ENCODE peak calls at places on chromosome 11, in nine cellular contexts. One of them, this sample, is unnamed.
A peak's percentile ranks its signal among the peaks of the same experiment; 100 is the strongest.

GRCh38 chr11:11510939-11511338 is 110.9 kb downstream of the GALNT18 start:
- DNase-seq in HepG2: no peak
- DNase-seq in cardiac fibroblast: no peak
- DNase-seq in left ventricle myocardium inferior: peak; percentile 36
- DNase-seq in GM10248: no peak
- DNase-seq in endodermal cell: no peak
- DNase-seq in fibroblast of mammary gland: no peak
- DNase-seq in CD4-positive, alpha-beta T cell: no peak
- DNase-seq in GM12865: no peak
- DNase-seq in this sample: peak; percentile 57

GRCh38 chr11:74057251-74058151 is 48.6 kb upstream of the UCP3 start:
- DNase-seq in GM10248: no peak
- DNase-seq in fibroblast of mammary gland: peak; percentile 76
- DNase-seq in left ventricle myocardium inferior: no peak
- DNase-seq in endodermal cell: no peak
- DNase-seq in GM12865: no peak
- DNase-seq in CD4-positive, alpha-beta T cell: no peak
- DNase-seq in cardiac fibroblast: peak; percentile 47
- DNase-seq in HepG2: peak; percentile 9
- DNase-seq in this sample: no peak

GRCh38 chr11:1567052-1567720 is 4.9 kb downstream of the DUSP8 start:
- DNase-seq in fibroblast of mammary gland: no peak
- DNase-seq in GM12865: no peak
- DNase-seq in HepG2: no peak
- DNase-seq in cardiac fibroblast: no peak
- DNase-seq in left ventricle myocardium inferior: no peak
- DNase-seq in CD4-positive, alpha-beta T cell: no peak
- DNase-seq in endodermal cell: no peak
- DNase-seq in GM10248: no peak
- DNase-seq in this sample: no peak

GRCh38 chr11:47002366-47002765 is 65.8 kb downstream of the CSTPP1 start:
- DNase-seq in cardiac fibroblast: peak; percentile 65
- DNase-seq in fibroblast of mammary gland: no peak
- DNase-seq in GM10248: no peak
- DNase-seq in GM12865: no peak
- DNase-seq in endodermal cell: no peak
- DNase-seq in HepG2: no peak
- DNase-seq in CD4-positive, alpha-beta T cell: no peak
- DNase-seq in left ventricle myocardium inferior: no peak
- DNase-seq in this sample: no peak

GRCh38 chr11:96241351-96241841 is 101.6 kb downstream of the MAML2 start:
- DNase-seq in left ventricle myocardium inferior: no peak
- DNase-seq in CD4-positive, alpha-beta T cell: no peak
- DNase-seq in fibroblast of mammary gland: no peak
- DNase-seq in GM10248: no peak
- DNase-seq in endodermal cell: peak; percentile 63
- DNase-seq in cardiac fibroblast: no peak
- DNase-seq in GM12865: no peak
- DNase-seq in HepG2: peak; percentile 89
- DNase-seq in this sample: no peak

GRCh38 chr11:120306519-120307242 is 18.4 kb upstream of the TLCD5 start:
- DNase-seq in cardiac fibroblast: peak; percentile 85
- DNase-seq in GM12865: no peak
- DNase-seq in CD4-positive, alpha-beta T cell: no peak
- DNase-seq in GM10248: no peak
- DNase-seq in HepG2: no peak
- DNase-seq in endodermal cell: peak; percentile 86
- DNase-seq in left ventricle myocardium inferior: no peak
- DNase-seq in fibroblast of mammary gland: peak; percentile 94
- DNase-seq in this sample: no peak

GRCh38 chr11:72890881-72891280 is 76.7 kb downstream of the ATG16L2 start:
- DNase-seq in cardiac fibroblast: no peak
- DNase-seq in CD4-positive, alpha-beta T cell: no peak
- DNase-seq in HepG2: no peak
- DNase-seq in fibroblast of mammary gland: no peak
- DNase-seq in GM10248: no peak
- DNase-seq in GM12865: no peak
- DNase-seq in left ventricle myocardium inferior: no peak
- DNase-seq in endodermal cell: no peak
- DNase-seq in this sample: no peak

GRCh38 chr11:13480198-13480597 is 15.6 kb downstream of the PTH start:
- DNase-seq in fibroblast of mammary gland: no peak
- DNase-seq in CD4-positive, alpha-beta T cell: no peak
- DNase-seq in endodermal cell: no peak
- DNase-seq in GM12865: no peak
- DNase-seq in left ventricle myocardium inferior: no peak
- DNase-seq in HepG2: peak; percentile 62
- DNase-seq in cardiac fibroblast: no peak
- DNase-seq in GM10248: no peak
- DNase-seq in this sample: no peak

GRCh38 chr11:17076517-17077239 is 789 bp downstream of the RPS13 start:
- DNase-seq in left ventricle myocardium inferior: no peak
- DNase-seq in CD4-positive, alpha-beta T cell: no peak
- DNase-seq in endodermal cell: no peak
- DNase-seq in HepG2: no peak
- DNase-seq in GM12865: peak; percentile 18
- DNase-seq in fibroblast of mammary gland: peak; percentile 27
- DNase-seq in GM10248: no peak
- DNase-seq in cardiac fibroblast: peak; percentile 25
- DNase-seq in this sample: no peak

GRCh38 chr11:44695169-44695833 is 31.5 kb upstream of the TSPAN18 start:
- DNase-seq in HepG2: no peak
- DNase-seq in GM12865: no peak
- DNase-seq in GM10248: no peak
- DNase-seq in fibroblast of mammary gland: no peak
- DNase-seq in CD4-positive, alpha-beta T cell: no peak
- DNase-seq in endodermal cell: no peak
- DNase-seq in cardiac fibroblast: no peak
- DNase-seq in left ventricle myocardium inferior: no peak
- DNase-seq in this sample: no peak

GRCh38 chr11:2432628-2433071 is 11.7 kb downstream of the TRPM5 start:
- DNase-seq in GM10248: no peak
- DNase-seq in GM12865: no peak
- DNase-seq in CD4-positive, alpha-beta T cell: no peak
- DNase-seq in left ventricle myocardium inferior: peak; percentile 6
- DNase-seq in endodermal cell: no peak
- DNase-seq in fibroblast of mammary gland: no peak
- DNase-seq in HepG2: no peak
- DNase-seq in cardiac fibroblast: no peak
- DNase-seq in this sample: peak; percentile 31

GRCh38 chr11:75069473-75069872 is 27.2 kb downstream of the OR2AT4 start:
- DNase-seq in endodermal cell: no peak
- DNase-seq in GM12865: peak; percentile 60
- DNase-seq in GM10248: no peak
- DNase-seq in cardiac fibroblast: no peak
- DNase-seq in HepG2: no peak
- DNase-seq in left ventricle myocardium inferior: no peak
- DNase-seq in fibroblast of mammary gland: no peak
- DNase-seq in CD4-positive, alpha-beta T cell: no peak
- DNase-seq in this sample: no peak

GRCh38 chr11:75072582-75072981 is 24.1 kb downstream of the OR2AT4 start:
- DNase-seq in HepG2: peak; percentile 53
- DNase-seq in GM12865: no peak
- DNase-seq in GM10248: no peak
- DNase-seq in CD4-positive, alpha-beta T cell: no peak
- DNase-seq in cardiac fibroblast: no peak
- DNase-seq in endodermal cell: peak; percentile 64
- DNase-seq in fibroblast of mammary gland: no peak
- DNase-seq in left ventricle myocardium inferior: no peak
- DNase-seq in this sample: no peak

GRCh38 chr11:75078233-75078632 is 18.4 kb downstream of the OR2AT4 start:
- DNase-seq in fibroblast of mammary gland: peak; percentile 22
- DNase-seq in CD4-positive, alpha-beta T cell: no peak
- DNase-seq in HepG2: no peak
- DNase-seq in GM10248: no peak
- DNase-seq in endodermal cell: no peak
- DNase-seq in left ventricle myocardium inferior: no peak
- DNase-seq in GM12865: no peak
- DNase-seq in cardiac fibroblast: no peak
- DNase-seq in this sample: no peak

GRCh38 chr11:75077316-75077715 is 19.4 kb downstream of the OR2AT4 start:
- DNase-seq in CD4-positive, alpha-beta T cell: no peak
- DNase-seq in cardiac fibroblast: no peak
- DNase-seq in GM10248: no peak
- DNase-seq in left ventricle myocardium inferior: no peak
- DNase-seq in endodermal cell: no peak
- DNase-seq in HepG2: no peak
- DNase-seq in GM12865: no peak
- DNase-seq in fibroblast of mammary gland: peak; percentile 55
- DNase-seq in this sample: no peak

GRCh38 chr11:75073459-75074190 is 23.1 kb downstream of the OR2AT4 start:
- DNase-seq in left ventricle myocardium inferior: no peak
- DNase-seq in fibroblast of mammary gland: no peak
- DNase-seq in CD4-positive, alpha-beta T cell: no peak
- DNase-seq in cardiac fibroblast: no peak
- DNase-seq in endodermal cell: peak; percentile 65
- DNase-seq in GM12865: no peak
- DNase-seq in HepG2: peak; percentile 7
- DNase-seq in GM10248: no peak
- DNase-seq in this sample: no peak
- TF ChIP-seq CTCF in left ventricle myocardium inferior: no peak
- TF ChIP-seq CTCF in fibroblast of mammary gland: peak; percentile 2
- TF ChIP-seq CTCF in CD4-positive, alpha-beta T cell: no peak
- TF ChIP-seq CTCF in cardiac fibroblast: no peak
- TF ChIP-seq CTCF in endodermal cell: peak; percentile 66
- TF ChIP-seq CTCF in GM12865: peak; percentile 13
- TF ChIP-seq CTCF in HepG2: no peak
- TF ChIP-seq CTCF in GM10248: no peak
- TF ChIP-seq CTCF in this sample: no peak

GRCh38 chr11:134364261-134364660 is 32.5 kb downstream of the GLB1L2 start:
- DNase-seq in cardiac fibroblast: no peak
- DNase-seq in fibroblast of mammary gland: no peak
- DNase-seq in GM10248: no peak
- DNase-seq in left ventricle myocardium inferior: no peak
- DNase-seq in GM12865: no peak
- DNase-seq in HepG2: no peak
- DNase-seq in CD4-positive, alpha-beta T cell: no peak
- DNase-seq in endodermal cell: peak; percentile 24
- DNase-seq in this sample: peak; percentile 36

GRCh38 chr11:134365011-134365925 is 33.5 kb downstream of the GLB1L2 start:
- DNase-seq in cardiac fibroblast: no peak
- DNase-seq in fibroblast of mammary gland: no peak
- DNase-seq in HepG2: no peak
- DNase-seq in endodermal cell: no peak
- DNase-seq in GM10248: no peak
- DNase-seq in CD4-positive, alpha-beta T cell: no peak
- DNase-seq in GM12865: no peak
- DNase-seq in left ventricle myocardium inferior: no peak
- DNase-seq in this sample: no peak

GRCh38 chr11:134363161-134363560 is 31.4 kb downstream of the GLB1L2 start:
- DNase-seq in endodermal cell: peak; percentile 30
- DNase-seq in cardiac fibroblast: no peak
- DNase-seq in CD4-positive, alpha-beta T cell: no peak
- DNase-seq in fibroblast of mammary gland: no peak
- DNase-seq in GM10248: no peak
- DNase-seq in GM12865: no peak
- DNase-seq in HepG2: no peak
- DNase-seq in left ventricle myocardium inferior: no peak
- DNase-seq in this sample: peak; percentile 30

GRCh38 chr11:134362192-134362901 is 30.6 kb downstream of the GLB1L2 start:
- DNase-seq in HepG2: no peak
- DNase-seq in GM12865: no peak
- DNase-seq in GM10248: no peak
- DNase-seq in endodermal cell: peak; percentile 36
- DNase-seq in fibroblast of mammary gland: no peak
- DNase-seq in cardiac fibroblast: no peak
- DNase-seq in CD4-positive, alpha-beta T cell: no peak
- DNase-seq in left ventricle myocardium inferior: no peak
- DNase-seq in this sample: peak; percentile 40

GRCh38 chr11:134363592-134363991 is 31.8 kb downstream of the GLB1L2 start:
- DNase-seq in GM12865: no peak
- DNase-seq in fibroblast of mammary gland: no peak
- DNase-seq in cardiac fibroblast: no peak
- DNase-seq in HepG2: no peak
- DNase-seq in GM10248: no peak
- DNase-seq in endodermal cell: peak; percentile 20
- DNase-seq in CD4-positive, alpha-beta T cell: no peak
- DNase-seq in left ventricle myocardium inferior: no peak
- DNase-seq in this sample: peak; percentile 7
- TF ChIP-seq CTCF in GM12865: no peak
- TF ChIP-seq CTCF in fibroblast of mammary gland: no peak
- TF ChIP-seq CTCF in cardiac fibroblast: no peak
- TF ChIP-seq CTCF in HepG2: no peak
- TF ChIP-seq CTCF in GM10248: no peak
- TF ChIP-seq CTCF in endodermal cell: no peak
- TF ChIP-seq CTCF in CD4-positive, alpha-beta T cell: no peak
- TF ChIP-seq CTCF in left ventricle myocardium inferior: no peak
- TF ChIP-seq CTCF in this sample: no peak

DNA sequence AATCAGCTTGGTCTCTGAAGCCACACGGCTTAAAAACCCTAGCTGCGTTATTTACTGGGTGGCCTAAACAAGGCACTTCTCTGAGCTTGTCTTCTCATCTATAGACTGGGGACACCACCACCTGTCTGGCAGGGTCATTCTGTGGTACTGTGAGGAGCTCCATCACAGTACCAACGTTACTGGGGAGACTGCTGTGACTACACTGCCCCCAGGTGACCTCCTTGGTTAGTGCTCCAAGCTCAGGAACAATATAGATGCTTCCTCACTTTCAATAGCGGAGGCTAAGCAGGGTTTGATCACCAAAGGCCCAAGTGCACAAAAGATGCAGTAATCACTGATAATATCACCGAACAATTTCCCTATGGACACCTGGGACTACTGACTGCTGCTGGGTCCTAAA is 18.9 kb downstream of the PRPF19 start:
- DNase-seq in HepG2: peak; percentile 66
- DNase-seq in fibroblast of mammary gland: peak; percentile 69
- DNase-seq in GM12865: peak; percentile 54
- DNase-seq in CD4-positive, alpha-beta T cell: peak; percentile 11
- DNase-seq in endodermal cell: peak; percentile 88
- DNase-seq in cardiac fibroblast: peak; percentile 69
- DNase-seq in left ventricle myocardium inferior: no peak
- DNase-seq in GM10248: no peak
- DNase-seq in this sample: no peak
- TF ChIP-seq CTCF in HepG2: peak; percentile 95
- TF ChIP-seq CTCF in fibroblast of mammary gland: peak; percentile 85
- TF ChIP-seq CTCF in GM12865: peak; percentile 52
- TF ChIP-seq CTCF in CD4-positive, alpha-beta T cell: no peak
- TF ChIP-seq CTCF in endodermal cell: peak; percentile 87
- TF ChIP-seq CTCF in cardiac fibroblast: peak; percentile 84
- TF ChIP-seq CTCF in left ventricle myocardium inferior: peak; percentile 66
- TF ChIP-seq CTCF in GM10248: peak; percentile 59
- TF ChIP-seq CTCF in this sample: peak; percentile 36

GRCh38 chr11:84383571-84383970 is 1097.4 kb upstream of the CCDC90B start:
- DNase-seq in HepG2: no peak
- DNase-seq in GM10248: no peak
- DNase-seq in left ventricle myocardium inferior: no peak
- DNase-seq in cardiac fibroblast: peak; percentile 54
- DNase-seq in CD4-positive, alpha-beta T cell: no peak
- DNase-seq in GM12865: no peak
- DNase-seq in endodermal cell: no peak
- DNase-seq in fibroblast of mammary gland: no peak
- DNase-seq in this sample: no peak

GRCh38 chr11:84381666-84382065 is 1095.5 kb upstream of the CCDC90B start:
- DNase-seq in cardiac fibroblast: no peak
- DNase-seq in GM12865: no peak
- DNase-seq in CD4-positive, alpha-beta T cell: no peak
- DNase-seq in GM10248: no peak
- DNase-seq in HepG2: no peak
- DNase-seq in fibroblast of mammary gland: no peak
- DNase-seq in left ventricle myocardium inferior: no peak
- DNase-seq in endodermal cell: no peak
- DNase-seq in this sample: no peak

GRCh38 chr11:84390441-84391078 is 1104.4 kb upstream of the CCDC90B start:
- DNase-seq in cardiac fibroblast: no peak
- DNase-seq in fibroblast of mammary gland: peak; percentile 9
- DNase-seq in GM10248: no peak
- DNase-seq in left ventricle myocardium inferior: no peak
- DNase-seq in HepG2: no peak
- DNase-seq in GM12865: no peak
- DNase-seq in endodermal cell: peak; percentile 84
- DNase-seq in CD4-positive, alpha-beta T cell: no peak
- DNase-seq in this sample: no peak

GRCh38 chr11:84384637-84385227 is 1098.6 kb upstream of the CCDC90B start:
- DNase-seq in GM10248: peak; percentile 22
- DNase-seq in cardiac fibroblast: peak; percentile 72
- DNase-seq in HepG2: peak; percentile 30
- DNase-seq in fibroblast of mammary gland: peak; percentile 66
- DNase-seq in endodermal cell: peak; percentile 79
- DNase-seq in GM12865: peak; percentile 47
- DNase-seq in CD4-positive, alpha-beta T cell: no peak
- DNase-seq in left ventricle myocardium inferior: no peak
- DNase-seq in this sample: no peak
- TF ChIP-seq CTCF in GM10248: peak; percentile 82
- TF ChIP-seq CTCF in cardiac fibroblast: peak; percentile 86
- TF ChIP-seq CTCF in HepG2: peak; percentile 62
- TF ChIP-seq CTCF in fibroblast of mammary gland: peak; percentile 90
- TF ChIP-seq CTCF in endodermal cell: peak; percentile 92
- TF ChIP-seq CTCF in GM12865: peak; percentile 82
- TF ChIP-seq CTCF in CD4-positive, alpha-beta T cell: peak; percentile 68
- TF ChIP-seq CTCF in left ventricle myocardium inferior: peak; percentile 85
- TF ChIP-seq CTCF in this sample: peak; percentile 74